ENCODE peak calls at places on chromosomes 13 and 19, in seven cellular contexts. T, K, G, U, F, J and H are unnamed samples.

GRCh38 chr19:45886427-45887310 is 728 bp upstream of the IRF2BP1 start:
- DNase-seq in U (peak; percentile 94), G (peak; percentile 73), K (peak; percentile 96), T (peak; percentile 93), F (peak; percentile 91), J (peak; percentile 76), H (peak; percentile 94)

GRCh38 chr19:313169-313987 is 22.2 kb upstream of the PLPP2 start:
- DNase-seq in F (no peak), J (no peak), K (no peak), T (no peak), G (no peak), U (peak; percentile 64), H (no peak)

GRCh38 chr13:41148421-41149283 is 16.1 kb upstream of the KBTBD6 start:
- DNase-seq in J (no peak), F (no peak), T (no peak), G (no peak), U (no peak), K (no peak), H (no peak)

GRCh38 chr13:63107163-63107935 is 1691.7 kb upstream of the PCDH20 start:
- DNase-seq in K (peak; percentile 1), G (no peak), T (no peak), F (no peak), U (no peak), J (no peak), H (no peak)

GRCh38 chr13:100106705-100107104 is 17.8 kb downstream of the PCCA start:
- DNase-seq in G (no peak), T (no peak), J (no peak), U (no peak), F (no peak), K (no peak), H (no peak)

GRCh38 chr13:50030315-50030714 is 15.1 kb downstream of the KCNRG start:
- DNase-seq in U (no peak), K (no peak), F (no peak), J (no peak), G (no peak), T (no peak), H (no peak)

GRCh38 chr13:87089391-87089790 is 581.8 kb upstream of the SLITRK5 start:
- DNase-seq in J (no peak), T (no peak), U (no peak), G (no peak), K (peak; percentile 77), F (no peak), H (no peak)

GRCh38 chr13:109131698-109132257 is 502.4 kb downstream of the MYO16 start:
- DNase-seq in J (no peak), F (no peak), K (peak; percentile 37), U (no peak), T (no peak), G (no peak), H (no peak)

GRCh38 chr13:41603917-41604316 is 146.6 kb downstream of the RGCC start:
- DNase-seq in K (peak; percentile 56), T (no peak), F (no peak), G (no peak), U (no peak), J (peak; percentile 73), H (no peak)

GRCh38 chr19:49812452-49812996 is 568 bp downstream of the FUZ start:
- DNase-seq in F (no peak), T (no peak), G (no peak), K (no peak), U (no peak), J (no peak), H (no peak)

GRCh38 chr13:99208845-99209527 is 8.3 kb downstream of the UBAC2 start:
- DNase-seq in T (no peak), U (no peak), K (no peak), J (no peak), F (no peak), G (no peak), H (no peak)

GRCh38 chr13:51632643-51633357 is 48.5 kb downstream of the WDFY2 start:
- DNase-seq in F (peak; percentile 39), U (no peak), J (no peak), T (no peak), G (no peak), K (no peak), H (no peak)

GRCh38 chr13:108786578-108787100 is 157.2 kb downstream of the MYO16 start:
- DNase-seq in T (no peak), J (no peak), K (no peak), F (no peak), U (no peak), G (no peak), H (no peak)

GRCh38 chr13:30720470-30720869 is 14.9 kb upstream of the ALOX5AP start:
- DNase-seq in G (no peak), F (no peak), T (no peak), J (no peak), U (no peak), K (no peak), H (no peak)

GRCh38 chr19:18419195-18419698 is at the start of gene SSBP4:
- DNase-seq in K (peak; percentile 90), U (peak; percentile 86), J (no peak), F (peak; percentile 80), T (peak; percentile 66), G (no peak), H (peak; percentile 74)

GRCh38 chr13:29575098-29575497 is 20.4 kb downstream of the SLC7A1 start:
- DNase-seq in K (no peak), U (no peak), J (no peak), T (no peak), F (no peak), G (no peak), H (no peak)

GRCh38 chr19:53989600-53990533 is 1.6 kb upstream of the CACNG6 start:
- DNase-seq in G (no peak), U (no peak), J (no peak), F (no peak), K (peak; percentile 71), T (no peak), H (no peak)

GRCh38 chr13:106874308-106874707 is 306.4 kb upstream of the ARGLU1 start:
- DNase-seq in G (no peak), J (no peak), T (no peak), U (no peak), F (no peak), K (peak; percentile 30), H (no peak)

GRCh38 chr19:46210634-46211033 is 18.9 kb upstream of the IGFL1 start:
- DNase-seq in T (no peak), G (no peak), K (no peak), F (no peak), J (no peak), U (no peak), H (no peak)

GRCh38 chr19:4083677-4084546 is 17.2 kb upstream of the ZBTB7A start:
- DNase-seq in T (no peak), U (peak; percentile 79), G (no peak), K (no peak), J (no peak), F (no peak), H (peak; percentile 63)
- H3K4me1 ChIP-seq in T (no peaks in the 10 kb centered on the region), U (peaks cover 13% of the 10 kb centered on the region), G (no peaks in the 10 kb centered on the region), K (no peaks in the 10 kb centered on the region), J (no peaks in the 10 kb centered on the region), F (no peaks in the 10 kb centered on the region), H (peaks cover 3% of the 10 kb centered on the region)

GRCh38 chr13:21338156-21338555 is 120.9 kb downstream of the ZDHHC20 start:
- DNase-seq in U (no peak), T (no peak), J (no peak), G (no peak), F (no peak), K (no peak), H (no peak)
- TF ChIP-seq CTCF in U (no peak), T (no peak), J (no peak), G (no peak), F (no peak), K (no peak), H (no peak)

DNA sequence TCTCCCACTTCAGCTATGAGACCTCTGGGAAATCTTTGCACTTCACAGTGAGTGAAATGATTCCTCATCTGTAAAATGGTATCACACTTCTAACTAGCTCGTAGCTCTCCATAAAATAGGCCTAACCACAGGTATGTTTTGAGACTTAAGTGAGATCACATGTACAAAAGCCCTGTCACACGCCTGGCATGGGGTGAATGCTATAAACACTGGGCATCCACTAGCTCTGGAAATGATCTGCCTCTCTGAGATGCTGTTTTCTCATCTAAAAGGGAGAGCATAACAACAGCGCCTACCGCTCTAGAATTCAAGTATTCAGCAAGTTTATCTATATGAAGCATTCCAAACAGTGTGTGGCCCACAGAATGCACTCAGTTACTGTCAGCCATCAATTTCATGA is 2.2 kb downstream of the AKT2 start:
- DNase-seq in F (no peak), T (no peak), U (no peak), J (no peak), G (no peak), K (no peak), H (no peak)
- H3K4me1 ChIP-seq in F (peaks cover 69% of the 10 kb centered on the region), T (no peaks in the 10 kb centered on the region), U (peaks cover 52% of the 10 kb centered on the region), J (peaks cover 29% of the 10 kb centered on the region), G (peaks cover 28% of the 10 kb centered on the region), K (peaks cover 29% of the 10 kb centered on the region), H (peaks cover 70% of the 10 kb centered on the region)

GRCh38 chr13:53338760-53339159 is 310.1 kb downstream of the OLFM4 start:
- DNase-seq in F (no peak), T (no peak), J (no peak), K (no peak), G (no peak), U (no peak), H (no peak)
- TF ChIP-seq CTCF in F (no peak), T (no peak), J (no peak), K (no peak), G (no peak), U (no peak), H (no peak)

GRCh38 chr19:10116085-10116865 is 3.4 kb downstream of the EIF3G start:
- DNase-seq in G (no peak), T (no peak), U (no peak), K (no peak), F (no peak), J (no peak), H (peak; percentile 76)

GRCh38 chr19:10116866-10117616 is 2.7 kb downstream of the EIF3G start:
- DNase-seq in T (no peak), K (no peak), U (no peak), J (no peak), F (no peak), G (no peak), H (no peak)

GRCh38 chr19:10122066-10122465 is 2.4 kb upstream of the EIF3G start:
- DNase-seq in T (no peak), K (peak; percentile 54), J (no peak), G (no peak), F (no peak), U (no peak), H (no peak)

GRCh38 chr19:10120538-10121198 is 969 bp upstream of the EIF3G start:
- DNase-seq in U (no peak), K (peak; percentile 80), G (no peak), F (no peak), T (no peak), J (peak; percentile 75), H (no peak)

GRCh38 chr19:10118960-10119359 is 739 bp downstream of the EIF3G start:
- DNase-seq in G (no peak), K (no peak), T (no peak), F (no peak), J (no peak), U (no peak), H (no peak)
- H3K4me1 ChIP-seq in G (peaks cover 33% of the 10 kb centered on the region), K (peaks cover 6% of the 10 kb centered on the region), T (no peaks in the 10 kb centered on the region), F (peaks cover 11% of the 10 kb centered on the region), J (peaks cover 16% of the 10 kb centered on the region), U (no peaks in the 10 kb centered on the region), H (peaks cover 51% of the 10 kb centered on the region)